ENCODE peak calls at places on chromosomes 13 and 19, in five cellular contexts. One of them, this sample, is unnamed.

GRCh38 chr19:18418725-18419194 is 438 bp upstream of the SSBP4 start:
- DNase-seq in fibroblast of villous mesenchyme: no peak
- DNase-seq in fibroblast of lung: no peak
- DNase-seq in bronchial epithelial cell: no peak
- DNase-seq in osteoblast: peak; percentile 87
- DNase-seq in this sample: no peak

GRCh38 chr13:105436946-105437345 is 1098.5 kb downstream of the EFNB2 start:
- DNase-seq in fibroblast of villous mesenchyme: no peak
- DNase-seq in fibroblast of lung: peak; percentile 39
- DNase-seq in bronchial epithelial cell: no peak
- DNase-seq in osteoblast: no peak
- DNase-seq in this sample: peak; percentile 86

GRCh38 chr19:48627211-48627864 is 8.0 kb downstream of the SPHK2 start:
- DNase-seq in fibroblast of villous mesenchyme: no peak
- DNase-seq in fibroblast of lung: no peak
- DNase-seq in bronchial epithelial cell: peak; percentile 38
- DNase-seq in osteoblast: peak; percentile 73
- DNase-seq in this sample: no peak

GRCh38 chr13:44378277-44378676 is 4.7 kb downstream of the SERP2 start:
- DNase-seq in fibroblast of villous mesenchyme: no peak
- DNase-seq in fibroblast of lung: no peak
- DNase-seq in bronchial epithelial cell: no peak
- DNase-seq in osteoblast: no peak
- DNase-seq in this sample: no peak

GRCh38 chr19:3483226-3483628 is at the start of gene SMIM44:
- DNase-seq in fibroblast of villous mesenchyme: no peak
- DNase-seq in fibroblast of lung: no peak
- DNase-seq in bronchial epithelial cell: no peak
- DNase-seq in osteoblast: no peak
- DNase-seq in this sample: no peak

GRCh38 chr13:89584058-89584457 is 1763.4 kb upstream of the MIR17HG start:
- DNase-seq in fibroblast of villous mesenchyme: no peak
- DNase-seq in fibroblast of lung: peak; percentile 51
- DNase-seq in bronchial epithelial cell: no peak
- DNase-seq in osteoblast: no peak
- DNase-seq in this sample: peak; percentile 14

GRCh38 chr19:29421186-29421525 is 104.6 kb upstream of the VSTM2B start:
- DNase-seq in fibroblast of villous mesenchyme: no peak
- DNase-seq in fibroblast of lung: no peak
- DNase-seq in bronchial epithelial cell: no peak
- DNase-seq in osteoblast: peak; percentile 77
- DNase-seq in this sample: no peak

GRCh38 chr19:33718668-33719259 is 77.9 kb upstream of the KCTD15 start:
- DNase-seq in fibroblast of villous mesenchyme: no peak
- DNase-seq in fibroblast of lung: no peak
- DNase-seq in bronchial epithelial cell: no peak
- DNase-seq in osteoblast: peak; percentile 76
- DNase-seq in this sample: no peak

GRCh38 chr19:44737238-44738160 is 11.0 kb upstream of the BCL3 start:
- DNase-seq in fibroblast of villous mesenchyme: no peak
- DNase-seq in fibroblast of lung: peak; percentile 84
- DNase-seq in bronchial epithelial cell: no peak
- DNase-seq in osteoblast: peak; percentile 54
- DNase-seq in this sample: no peak

GRCh38 chr19:2150794-2151338 is 500 bp downstream of the AP3D1 start:
- DNase-seq in fibroblast of villous mesenchyme: no peak
- DNase-seq in fibroblast of lung: no peak
- DNase-seq in bronchial epithelial cell: no peak
- DNase-seq in osteoblast: peak; percentile 75
- DNase-seq in this sample: no peak

GRCh38 chr19:57746580-57747471 is at the start of gene ZNF776:
- DNase-seq in fibroblast of villous mesenchyme: peak; percentile 92
- DNase-seq in fibroblast of lung: peak; percentile 89
- DNase-seq in bronchial epithelial cell: peak; percentile 89
- DNase-seq in osteoblast: peak; percentile 97
- DNase-seq in this sample: peak; percentile 93

GRCh38 chr13:113742000-113742441 is 17.0 kb upstream of the TMEM255B start:
- DNase-seq in fibroblast of villous mesenchyme: peak; percentile 71
- DNase-seq in fibroblast of lung: peak; percentile 22
- DNase-seq in bronchial epithelial cell: peak; percentile 59
- DNase-seq in osteoblast: peak; percentile 96
- DNase-seq in this sample: peak; percentile 41

GRCh38 chr13:74117207-74117705 is 16.9 kb downstream of the KLF12 start:
- DNase-seq in fibroblast of villous mesenchyme: no peak
- DNase-seq in fibroblast of lung: no peak
- DNase-seq in bronchial epithelial cell: no peak
- DNase-seq in osteoblast: no peak
- DNase-seq in this sample: no peak

GRCh38 chr13:30968734-30969335 is 36.4 kb downstream of the TEX26 start:
- DNase-seq in fibroblast of villous mesenchyme: peak; percentile 68
- DNase-seq in fibroblast of lung: peak; percentile 80
- DNase-seq in bronchial epithelial cell: peak; percentile 25
- DNase-seq in osteoblast: no peak
- DNase-seq in this sample: peak; percentile 59

GRCh38 chr19:17405250-17406038 is at the start of gene BST2:
- DNase-seq in fibroblast of villous mesenchyme: peak; percentile 96
- DNase-seq in fibroblast of lung: peak; percentile 57
- DNase-seq in bronchial epithelial cell: no peak
- DNase-seq in osteoblast: peak; percentile 96
- DNase-seq in this sample: peak; percentile 59

GRCh38 chr19:32191921-32192320 is 153.5 kb upstream of the ZNF507 start:
- DNase-seq in fibroblast of villous mesenchyme: no peak
- DNase-seq in fibroblast of lung: no peak
- DNase-seq in bronchial epithelial cell: no peak
- DNase-seq in osteoblast: no peak
- DNase-seq in this sample: no peak

GRCh38 chr13:107866007-107866665 is 349.2 kb downstream of the LIG4 start:
- DNase-seq in fibroblast of villous mesenchyme: peak; percentile 38
- DNase-seq in fibroblast of lung: peak; percentile 62
- DNase-seq in bronchial epithelial cell: no peak
- DNase-seq in osteoblast: peak; percentile 93
- DNase-seq in this sample: peak; percentile 33

GRCh38 chr19:7743425-7743841 is 3.9 kb downstream of the CD209 start:
- DNase-seq in fibroblast of villous mesenchyme: no peak
- DNase-seq in fibroblast of lung: no peak
- DNase-seq in bronchial epithelial cell: no peak
- DNase-seq in osteoblast: no peak
- DNase-seq in this sample: no peak

GRCh38 chr13:70173236-70173959 is 65.1 kb upstream of the KLHL1 start:
- DNase-seq in fibroblast of villous mesenchyme: no peak
- DNase-seq in fibroblast of lung: peak; percentile 13
- DNase-seq in bronchial epithelial cell: no peak
- DNase-seq in osteoblast: no peak
- DNase-seq in this sample: no peak

GRCh38 chr19:5934779-5935472 is 20.9 kb downstream of the CAPS start:
- DNase-seq in fibroblast of villous mesenchyme: peak; percentile 93
- DNase-seq in fibroblast of lung: peak; percentile 47
- DNase-seq in bronchial epithelial cell: no peak
- DNase-seq in osteoblast: peak; percentile 94
- DNase-seq in this sample: peak; percentile 71

GRCh38 chr19:18551631-18552030 is 6.0 kb upstream of the KXD1 start:
- DNase-seq in fibroblast of villous mesenchyme: peak; percentile 87
- DNase-seq in fibroblast of lung: no peak
- DNase-seq in bronchial epithelial cell: no peak
- DNase-seq in osteoblast: peak; percentile 30
- DNase-seq in this sample: no peak

GRCh38 chr13:64529874-64530485 is 2700.2 kb downstream of the PCDH9 start:
- DNase-seq in fibroblast of villous mesenchyme: no peak
- DNase-seq in fibroblast of lung: no peak
- DNase-seq in bronchial epithelial cell: no peak
- DNase-seq in osteoblast: no peak
- DNase-seq in this sample: peak; percentile 26

GRCh38 chr19:1619703-1620102 is 14.4 kb upstream of the UQCR11 start:
- DNase-seq in fibroblast of villous mesenchyme: no peak
- DNase-seq in fibroblast of lung: no peak
- DNase-seq in bronchial epithelial cell: no peak
- DNase-seq in osteoblast: no peak
- DNase-seq in this sample: no peak

GRCh38 chr13:105273665-105274222 is 1261.7 kb downstream of the EFNB2 start:
- DNase-seq in fibroblast of villous mesenchyme: no peak
- DNase-seq in fibroblast of lung: no peak
- DNase-seq in bronchial epithelial cell: no peak
- DNase-seq in osteoblast: no peak
- DNase-seq in this sample: no peak

GRCh38 chr13:43133792-43134191 is 110.4 kb downstream of the DNAJC15 start:
- DNase-seq in fibroblast of villous mesenchyme: no peak
- DNase-seq in fibroblast of lung: no peak
- DNase-seq in bronchial epithelial cell: no peak
- DNase-seq in osteoblast: no peak
- DNase-seq in this sample: no peak

GRCh38 chr19:54389556-54389955 is 24.8 kb upstream of the LAIR1 start:
- DNase-seq in fibroblast of villous mesenchyme: no peak
- DNase-seq in fibroblast of lung: no peak
- DNase-seq in bronchial epithelial cell: no peak
- DNase-seq in osteoblast: no peak
- DNase-seq in this sample: no peak

GRCh38 chr19:54390942-54391577 is 24.2 kb upstream of the TTYH1 start:
- DNase-seq in fibroblast of villous mesenchyme: peak; percentile 60
- DNase-seq in fibroblast of lung: peak; percentile 50
- DNase-seq in bronchial epithelial cell: peak; percentile 35
- DNase-seq in osteoblast: no peak
- DNase-seq in this sample: peak; percentile 76

GRCh38 chr19:54388803-54389144 is 24.0 kb upstream of the LAIR1 start:
- DNase-seq in fibroblast of villous mesenchyme: no peak
- DNase-seq in fibroblast of lung: no peak
- DNase-seq in bronchial epithelial cell: no peak
- DNase-seq in osteoblast: no peak
- DNase-seq in this sample: no peak

GRCh38 chr19:54391589-54392061 is 23.6 kb upstream of the TTYH1 start:
- DNase-seq in fibroblast of villous mesenchyme: no peak
- DNase-seq in fibroblast of lung: no peak
- DNase-seq in bronchial epithelial cell: no peak
- DNase-seq in osteoblast: no peak
- DNase-seq in this sample: no peak

DNA sequence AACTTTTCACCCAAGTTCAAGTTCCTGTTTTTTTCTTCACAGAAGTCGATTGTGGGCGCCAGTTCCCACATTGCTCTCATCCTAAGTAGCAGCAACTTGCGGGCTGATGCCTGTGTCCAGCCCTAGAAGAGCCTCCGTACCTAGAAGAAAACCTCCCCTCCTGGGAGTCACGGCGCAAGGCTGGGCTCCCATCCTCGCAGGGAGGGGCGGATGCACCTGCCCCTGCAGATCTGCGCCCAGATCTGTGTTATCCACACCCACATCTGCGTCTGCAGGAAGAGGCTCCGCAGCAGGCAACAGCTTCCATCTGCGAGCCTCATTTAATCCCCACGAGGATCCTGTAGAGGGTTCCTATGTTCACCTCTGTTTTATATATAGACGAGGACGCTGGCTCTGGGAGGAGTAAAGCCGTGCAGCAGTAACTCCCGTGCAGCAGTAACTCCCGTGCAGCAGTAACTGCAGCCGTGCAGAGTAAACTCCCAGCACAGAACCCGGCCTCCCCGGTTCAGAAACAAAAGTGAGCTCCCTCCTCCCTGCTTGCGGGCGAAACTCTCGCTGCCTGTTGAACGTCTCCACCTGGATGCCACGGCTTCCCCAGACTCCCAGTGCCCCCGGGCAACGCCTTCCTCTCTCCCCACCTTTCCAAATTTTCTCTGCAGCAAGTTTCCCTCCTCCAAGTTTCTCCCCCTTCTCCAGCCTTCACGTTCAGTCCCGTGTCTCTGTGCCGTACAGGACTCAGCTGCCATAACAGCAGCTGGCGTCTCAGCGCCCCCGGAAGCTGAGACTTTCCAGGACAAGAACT is 23.5 kb upstream of the LAIR1 start:
- DNase-seq in fibroblast of villous mesenchyme: no peak
- DNase-seq in fibroblast of lung: no peak
- DNase-seq in bronchial epithelial cell: no peak
- DNase-seq in osteoblast: peak; percentile 65
- DNase-seq in this sample: no peak
- H3K4me3 ChIP-seq in fibroblast of villous mesenchyme: peak overlapping the region; percentile 38
- H3K4me3 ChIP-seq in fibroblast of lung: peak overlapping the region; percentile 11
- H3K4me3 ChIP-seq in bronchial epithelial cell: no peak overlapping the region
- H3K4me3 ChIP-seq in osteoblast: peak overlapping the region; percentile 48
- H3K4me3 ChIP-seq in this sample: peak overlapping the region; percentile 36

GRCh38 chr13:29566864-29567263 is 28.6 kb downstream of the SLC7A1 start:
- DNase-seq in fibroblast of villous mesenchyme: no peak
- DNase-seq in fibroblast of lung: no peak
- DNase-seq in bronchial epithelial cell: no peak
- DNase-seq in osteoblast: no peak
- DNase-seq in this sample: no peak

GRCh38 chr13:29562762-29563161 is 32.7 kb downstream of the SLC7A1 start:
- DNase-seq in fibroblast of villous mesenchyme: no peak
- DNase-seq in fibroblast of lung: no peak
- DNase-seq in bronchial epithelial cell: no peak
- DNase-seq in osteoblast: no peak
- DNase-seq in this sample: no peak

GRCh38 chr13:29566206-29566605 is 29.3 kb downstream of the SLC7A1 start:
- DNase-seq in fibroblast of villous mesenchyme: no peak
- DNase-seq in fibroblast of lung: no peak
- DNase-seq in bronchial epithelial cell: no peak
- DNase-seq in osteoblast: no peak
- DNase-seq in this sample: no peak

GRCh38 chr13:29563941-29564340 is 31.5 kb downstream of the SLC7A1 start:
- DNase-seq in fibroblast of villous mesenchyme: no peak
- DNase-seq in fibroblast of lung: no peak
- DNase-seq in bronchial epithelial cell: no peak
- DNase-seq in osteoblast: no peak
- DNase-seq in this sample: no peak

GRCh38 chr13:29564828-29565227 is 30.7 kb downstream of the SLC7A1 start:
- DNase-seq in fibroblast of villous mesenchyme: no peak
- DNase-seq in fibroblast of lung: no peak
- DNase-seq in bronchial epithelial cell: no peak
- DNase-seq in osteoblast: no peak
- DNase-seq in this sample: no peak
- TF ChIP-seq CTCF in fibroblast of villous mesenchyme: peak; percentile 18
- TF ChIP-seq CTCF in fibroblast of lung: peak; percentile 16
- TF ChIP-seq CTCF in bronchial epithelial cell: no peak
- TF ChIP-seq CTCF in osteoblast: peak; percentile 14
- TF ChIP-seq CTCF in this sample: no peak

DNA sequence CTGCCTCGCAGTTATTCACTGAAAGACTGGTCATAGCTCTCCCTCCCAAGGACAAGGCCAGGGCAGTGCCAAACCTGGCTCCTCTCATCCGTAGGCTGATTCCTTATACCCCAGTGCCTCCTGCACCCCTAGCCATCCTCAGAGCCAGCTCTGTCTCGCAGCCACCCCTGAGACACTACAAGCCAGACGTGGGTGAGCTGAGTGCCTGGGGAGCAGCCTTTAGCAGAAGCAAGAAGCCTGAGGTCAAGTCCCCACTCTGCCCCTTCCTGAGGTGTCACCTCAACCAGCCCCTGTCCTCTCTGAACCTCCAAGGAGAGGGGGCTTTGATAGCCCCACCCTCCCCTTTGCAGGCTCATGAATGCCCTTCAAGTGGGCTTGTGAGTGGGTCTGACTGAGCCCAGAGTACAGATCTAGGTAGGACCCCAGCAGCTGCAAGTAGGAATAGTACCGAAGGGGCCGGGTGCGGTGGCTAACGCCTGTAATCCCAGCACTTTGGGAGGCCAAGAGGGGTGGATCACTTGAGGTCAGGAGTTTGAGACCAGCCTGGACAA is 14.8 kb upstream of the AKAP8L start:
- DNase-seq in fibroblast of villous mesenchyme: no peak
- DNase-seq in fibroblast of lung: no peak
- DNase-seq in bronchial epithelial cell: no peak
- DNase-seq in osteoblast: no peak
- DNase-seq in this sample: no peak
- H3K4me3 ChIP-seq in fibroblast of villous mesenchyme: peak overlapping the region; percentile 79
- H3K4me3 ChIP-seq in fibroblast of lung: peak overlapping the region; percentile 73
- H3K4me3 ChIP-seq in bronchial epithelial cell: peak overlapping the region; percentile 93
- H3K4me3 ChIP-seq in osteoblast: peak overlapping the region; percentile 76
- H3K4me3 ChIP-seq in this sample: peak overlapping the region; percentile 62

GRCh38 chr19:49817964-49818690 is at the start of gene MED25:
- DNase-seq in fibroblast of villous mesenchyme: peak; percentile 88
- DNase-seq in fibroblast of lung: peak; percentile 69
- DNase-seq in bronchial epithelial cell: peak; percentile 71
- DNase-seq in osteoblast: peak; percentile 98
- DNase-seq in this sample: peak; percentile 87
- TF ChIP-seq CTCF in fibroblast of villous mesenchyme: peak; percentile 28
- TF ChIP-seq CTCF in fibroblast of lung: no peak
- TF ChIP-seq CTCF in bronchial epithelial cell: peak; percentile 20
- TF ChIP-seq CTCF in osteoblast: no peak
- TF ChIP-seq CTCF in this sample: no peak

This sample was measured in fibroblast of pulmonary artery.